ENCODE peak calls at places on chromosome 19, in six cellular contexts. E is Panc1, P is fibroblast of lung, Y is aorta, H is GM23248, A is lung. K is an unnamed sample.

GRCh38 chr19:463483-464130 is 2.8 kb upstream of the SHC2 start:
- DNase-seq in E (no peak), P (no peak), Y (no peak), H (no peak), A (no peak), K (no peak)

GRCh38 chr19:28217064-28217463 is 995.9 kb downstream of the UQCRFS1 start:
- DNase-seq in E (no peak), P (no peak), Y (no peak), H (no peak), A (no peak), K (no peak)

GRCh38 chr19:42199440-42200115 is 17.9 kb downstream of the DEDD2 start:
- DNase-seq in E (no peak), P (no peak), Y (peak; percentile 73), H (no peak), A (peak; percentile 70), K (no peak)

GRCh38 chr19:42253245-42254082 is 1.5 kb downstream of the ERF start:
- DNase-seq in E (no peak), P (peak; percentile 43), Y (peak; percentile 76), H (peak; percentile 72), A (peak; percentile 55), K (peak; percentile 25)

GRCh38 chr19:49217382-49217781 is 59.8 kb downstream of the TRPM4 start:
- DNase-seq in E (no peak), P (peak; percentile 70), Y (no peak), H (no peak), A (no peak), K (no peak)

GRCh38 chr19:54062643-54063042 is 1.1 kb downstream of the VSTM1 start:
- DNase-seq in E (no peak), P (no peak), Y (peak; percentile 61), H (no peak), A (peak; percentile 44), K (no peak)

GRCh38 chr19:6220385-6221191 is 59.2 kb downstream of the MLLT1 start:
- DNase-seq in E (no peak), P (peak; percentile 72), Y (no peak), H (peak; percentile 94), A (peak; percentile 60), K (no peak)

GRCh38 chr19:49387936-49388372 is at the start of gene KASH5:
- DNase-seq in E (no peak), P (peak; percentile 52), Y (peak; percentile 90), H (no peak), A (peak; percentile 87), K (peak; percentile 60)

GRCh38 chr19:13430790-13431582 is 75.3 kb downstream of the CACNA1A start:
- DNase-seq in E (peak; percentile 36), P (peak; percentile 49), Y (peak; percentile 59), H (peak; percentile 76), A (peak; percentile 37), K (no peak)

GRCh38 chr19:6056801-6057650 is 53.3 kb downstream of the RFX2 start:
- DNase-seq in E (no peak), P (peak; percentile 92), Y (peak; percentile 90), H (peak; percentile 98), A (peak; percentile 83), K (no peak)

GRCh38 chr19:19591133-19591825 is 27.2 kb downstream of the PBX4 start:
- DNase-seq in E (peak; percentile 32), P (peak; percentile 98), Y (peak; percentile 49), H (peak; percentile 98), A (peak; percentile 60), K (no peak)

GRCh38 chr19:6730941-6731670 is 6.3 kb downstream of the GPR108 start:
- DNase-seq in E (no peak), P (no peak), Y (no peak), H (no peak), A (no peak), K (no peak)

GRCh38 chr19:16066611-16067104 is 9.6 kb upstream of the TPM4 start:
- DNase-seq in E (no peak), P (peak; percentile 77), Y (peak; percentile 49), H (peak; percentile 60), A (no peak), K (no peak)

GRCh38 chr19:4369888-4370260 is 26.5 kb downstream of the MPND start:
- DNase-seq in E (no peak), P (no peak), Y (peak; percentile 71), H (no peak), A (no peak), K (no peak)

GRCh38 chr19:49343127-49343526 is 7.9 kb downstream of the CD37 start:
- DNase-seq in E (no peak), P (no peak), Y (peak; percentile 38), H (no peak), A (no peak), K (no peak)

GRCh38 chr19:39083983-39084731 is at the start of gene ACP7:
- DNase-seq in E (no peak), P (no peak), Y (no peak), H (peak; percentile 43), A (no peak), K (no peak)

GRCh38 chr19:5587661-5588060 is 19.9 kb upstream of the TINCR start:
- DNase-seq in E (no peak), P (no peak), Y (no peak), H (no peak), A (no peak), K (no peak)

GRCh38 chr19:2415281-2415972 is 12.0 kb downstream of the TIMM13 start:
- DNase-seq in E (no peak), P (no peak), Y (no peak), H (no peak), A (no peak), K (no peak)

GRCh38 chr19:48544856-48545750 is 6.9 kb upstream of the SULT2B1 start:
- DNase-seq in E (no peak), P (no peak), Y (no peak), H (no peak), A (no peak), K (no peak)

GRCh38 chr19:23718802-23719201 is 31.8 kb upstream of the ZNF675 start:
- DNase-seq in E (no peak), P (no peak), Y (no peak), H (no peak), A (no peak), K (no peak)

GRCh38 chr19:23440207-23440606 is 44.9 kb upstream of the ZNF91 start:
- DNase-seq in E (no peak), P (no peak), Y (no peak), H (peak; percentile 4), A (no peak), K (no peak)

GRCh38 chr19:49552749-49553148 is 24.9 kb downstream of the RCN3 start:
- DNase-seq in E (no peak), P (no peak), Y (no peak), H (no peak), A (no peak), K (no peak)

GRCh38 chr19:49889687-49890348 is 6.9 kb downstream of the IL4I1 start:
- DNase-seq in E (no peak), P (peak; percentile 71), Y (peak; percentile 83), H (peak; percentile 82), A (peak; percentile 73), K (peak; percentile 52)

GRCh38 chr19:11452814-11453335 is 17.4 kb downstream of the PRKCSH start:
- DNase-seq in E (no peak), P (no peak), Y (no peak), H (no peak), A (no peak), K (no peak)

GRCh38 chr19:39321832-39322176 is 1.1 kb upstream of the LRFN1 start:
- DNase-seq in E (no peak), P (no peak), Y (no peak), H (no peak), A (no peak), K (no peak)

GRCh38 chr19:23385404-23385803 is 9.9 kb downstream of the ZNF91 start:
- DNase-seq in E (no peak), P (no peak), Y (no peak), H (no peak), A (no peak), K (no peak)

GRCh38 chr19:10864538-10864899 is 6.8 kb upstream of the CARM1 start:
- DNase-seq in E (peak; percentile 62), P (peak; percentile 79), Y (peak; percentile 89), H (peak; percentile 87), A (peak; percentile 82), K (peak; percentile 54)

GRCh38 chr19:710767-711166 is 2.0 kb downstream of the PALM start:
- DNase-seq in E (no peak), P (no peak), Y (no peak), H (no peak), A (no peak), K (no peak)

GRCh38 chr19:11203194-11204075 is 6.1 kb upstream of the KANK2 start:
- DNase-seq in E (no peak), P (peak; percentile 97), Y (peak; percentile 91), H (peak; percentile 82), A (peak; percentile 72), K (peak; percentile 39)

GRCh38 chr19:55173186-55173716 is 6.8 kb upstream of the DNAAF3 start:
- DNase-seq in E (no peak), P (no peak), Y (no peak), H (peak; percentile 34), A (no peak), K (no peak)
- H3K27ac ChIP-seq in E (peak overlapping the region; percentile 80), P (peak overlapping the region; percentile 41), Y (no peak overlapping the region), H (peak overlapping the region; percentile 37), A (no peak overlapping the region), K (no peak overlapping the region)

GRCh38 chr19:45730389-45731288 is at the start of gene FBXO46:
- DNase-seq in E (peak; percentile 80), P (peak; percentile 99), Y (peak; percentile 98), H (peak; percentile 99), A (peak; percentile 98), K (peak; percentile 97)
- H3K27ac ChIP-seq in E (peak within 1 kb of the TSS; percentile 85), P (peak within 1 kb of the TSS; percentile 56), Y (no peak within 1 kb of the TSS), H (peak within 1 kb of the TSS; percentile 19), A (peak within 1 kb of the TSS; percentile 22), K (peak within 1 kb of the TSS; percentile 80)

GRCh38 chr19:47221890-47222289 is 9.1 kb downstream of the BBC3 start:
- DNase-seq in E (no peak), P (no peak), Y (no peak), H (no peak), A (no peak), K (no peak)

GRCh38 chr19:47226426-47227346 is 4.3 kb downstream of the BBC3 start:
- DNase-seq in E (no peak), P (peak; percentile 79), Y (peak; percentile 94), H (peak; percentile 89), A (peak; percentile 86), K (no peak)

GRCh38 chr19:47225746-47226425 is 5.1 kb downstream of the BBC3 start:
- DNase-seq in E (no peak), P (peak; percentile 87), Y (peak; percentile 91), H (peak; percentile 95), A (peak; percentile 83), K (peak; percentile 48)

GRCh38 chr19:47215581-47215980 is 15.4 kb downstream of the BBC3 start:
- DNase-seq in E (no peak), P (no peak), Y (no peak), H (no peak), A (no peak), K (no peak)

GRCh38 chr19:47221080-47221841 is 9.7 kb downstream of the BBC3 start:
- DNase-seq in E (no peak), P (no peak), Y (no peak), H (no peak), A (no peak), K (no peak)
- H3K27ac ChIP-seq in E (no peak overlapping the region), P (no peak overlapping the region), Y (no peak overlapping the region), H (no peak overlapping the region), A (no peak overlapping the region), K (no peak overlapping the region)

DNA sequence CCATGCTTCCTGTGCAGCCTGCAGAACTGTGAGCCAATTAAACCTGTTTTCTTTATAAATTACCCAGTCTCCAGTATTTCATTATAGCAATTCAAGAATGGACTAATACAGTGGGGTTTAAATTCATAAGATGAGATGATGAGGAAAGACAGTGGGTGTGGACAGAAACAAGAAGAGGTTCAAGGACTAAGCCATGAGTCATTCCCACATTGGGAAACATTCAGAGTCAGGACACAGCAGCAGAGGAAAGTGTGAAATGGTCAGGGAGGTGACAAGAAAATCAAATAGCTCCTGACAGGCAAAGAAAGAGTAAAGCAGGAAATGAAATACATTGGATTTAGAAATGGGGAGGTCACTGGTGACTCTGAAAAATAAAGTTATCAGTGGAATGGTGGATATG is 9.1 kb downstream of the ZNF841 start:
- DNase-seq in E (no peak), P (peak; percentile 70), Y (no peak), H (peak; percentile 74), A (no peak), K (no peak)
- H3K27ac ChIP-seq in E (no peak overlapping the region), P (no peak overlapping the region), Y (no peak overlapping the region), H (peak overlapping the region; percentile 9), A (no peak overlapping the region), K (no peak overlapping the region)

K was measured in substantia nigra.